ENCODE peak calls at places on chromosomes 7 and 10, in ten cellular contexts. One of them, this sample, is unnamed.

GRCh38 chr10:17406036-17406834 is 48.2 kb downstream of the ST8SIA6 start:
- DNase-seq in Calu3: no peak
- DNase-seq in ELF-1: peak
- DNase-seq in retina: no peak
- DNase-seq in upper lobe of right lung: no peak
- DNase-seq in Right ventricle myocardium inferior: no peak
- DNase-seq in ELR: no peak
- DNase-seq in activated naive CD4-positive, alpha-beta T cell treated with anti-CD3 and anti-CD28 coated beads, Interleukin-2, amount 10 ng/mL, durations not matched to agents 7 days and 5 days: no peak
- DNase-seq in HT1080: no peak
- DNase-seq in NCI-H82: no peak
- DNase-seq in this sample: no peak

GRCh38 chr10:22710139-22710745 is 4.1 kb downstream of the PIP4K2A start:
- DNase-seq in retina: no peak
- DNase-seq in upper lobe of right lung: no peak
- DNase-seq in Right ventricle myocardium inferior: no peak
- DNase-seq in ELF-1: no peak
- DNase-seq in ELR: no peak
- DNase-seq in NCI-H82: no peak
- DNase-seq in HT1080: no peak
- DNase-seq in activated naive CD4-positive, alpha-beta T cell treated with anti-CD3 and anti-CD28 coated beads, Interleukin-2, amount 10 ng/mL, durations not matched to agents 7 days and 5 days: no peak
- DNase-seq in Calu3: no peak
- DNase-seq in this sample: no peak

GRCh38 chr10:49611166-49611814 is 1.2 kb downstream of the SLC18A3 start:
- DNase-seq in NCI-H82: peak
- DNase-seq in Calu3: no peak
- DNase-seq in ELF-1: peak
- DNase-seq in Right ventricle myocardium inferior: no peak
- DNase-seq in retina: peak
- DNase-seq in upper lobe of right lung: peak
- DNase-seq in activated naive CD4-positive, alpha-beta T cell treated with anti-CD3 and anti-CD28 coated beads, Interleukin-2, amount 10 ng/mL, durations not matched to agents 7 days and 5 days: no peak
- DNase-seq in HT1080: no peak
- DNase-seq in ELR: no peak
- DNase-seq in this sample: no peak

GRCh38 chr10:4820804-4821401 is 5.1 kb upstream of the AKR1E2 start:
- DNase-seq in Right ventricle myocardium inferior: no peak
- DNase-seq in upper lobe of right lung: no peak
- DNase-seq in ELF-1: no peak
- DNase-seq in ELR: no peak
- DNase-seq in activated naive CD4-positive, alpha-beta T cell treated with anti-CD3 and anti-CD28 coated beads, Interleukin-2, amount 10 ng/mL, durations not matched to agents 7 days and 5 days: no peak
- DNase-seq in NCI-H82: no peak
- DNase-seq in retina: no peak
- DNase-seq in HT1080: no peak
- DNase-seq in Calu3: no peak
- DNase-seq in this sample: peak

GRCh38 chr7:77940647-77941046 is 142.1 kb downstream of the PHTF2 start:
- DNase-seq in HT1080: peak
- DNase-seq in Calu3: peak
- DNase-seq in Right ventricle myocardium inferior: no peak
- DNase-seq in NCI-H82: peak
- DNase-seq in retina: peak
- DNase-seq in ELR: peak
- DNase-seq in ELF-1: peak
- DNase-seq in activated naive CD4-positive, alpha-beta T cell treated with anti-CD3 and anti-CD28 coated beads, Interleukin-2, amount 10 ng/mL, durations not matched to agents 7 days and 5 days: no peak
- DNase-seq in upper lobe of right lung: no peak
- DNase-seq in this sample: no peak

GRCh38 chr10:29746080-29746797 is 111.5 kb upstream of the SVIL start:
- DNase-seq in ELR: peak
- DNase-seq in upper lobe of right lung: no peak
- DNase-seq in Calu3: no peak
- DNase-seq in retina: no peak
- DNase-seq in activated naive CD4-positive, alpha-beta T cell treated with anti-CD3 and anti-CD28 coated beads, Interleukin-2, amount 10 ng/mL, durations not matched to agents 7 days and 5 days: no peak
- DNase-seq in Right ventricle myocardium inferior: no peak
- DNase-seq in NCI-H82: peak
- DNase-seq in ELF-1: no peak
- DNase-seq in HT1080: peak
- DNase-seq in this sample: no peak

GRCh38 chr7:10934292-10934691 is 39.4 kb upstream of the PHF14 start:
- DNase-seq in NCI-H82: no peak
- DNase-seq in HT1080: no peak
- DNase-seq in upper lobe of right lung: no peak
- DNase-seq in activated naive CD4-positive, alpha-beta T cell treated with anti-CD3 and anti-CD28 coated beads, Interleukin-2, amount 10 ng/mL, durations not matched to agents 7 days and 5 days: no peak
- DNase-seq in Calu3: no peak
- DNase-seq in ELR: no peak
- DNase-seq in ELF-1: no peak
- DNase-seq in Right ventricle myocardium inferior: no peak
- DNase-seq in retina: no peak
- DNase-seq in this sample: no peak

GRCh38 chr10:124329368-124329767 is 89.4 kb downstream of the OAT start:
- DNase-seq in activated naive CD4-positive, alpha-beta T cell treated with anti-CD3 and anti-CD28 coated beads, Interleukin-2, amount 10 ng/mL, durations not matched to agents 7 days and 5 days: no peak
- DNase-seq in retina: no peak
- DNase-seq in ELR: no peak
- DNase-seq in Right ventricle myocardium inferior: no peak
- DNase-seq in HT1080: no peak
- DNase-seq in upper lobe of right lung: no peak
- DNase-seq in NCI-H82: no peak
- DNase-seq in ELF-1: no peak
- DNase-seq in Calu3: no peak
- DNase-seq in this sample: no peak

GRCh38 chr7:99219185-99219767 is 11.4 kb upstream of the KPNA7 start:
- DNase-seq in ELF-1: no peak
- DNase-seq in Right ventricle myocardium inferior: no peak
- DNase-seq in activated naive CD4-positive, alpha-beta T cell treated with anti-CD3 and anti-CD28 coated beads, Interleukin-2, amount 10 ng/mL, durations not matched to agents 7 days and 5 days: no peak
- DNase-seq in retina: no peak
- DNase-seq in HT1080: no peak
- DNase-seq in NCI-H82: no peak
- DNase-seq in upper lobe of right lung: peak
- DNase-seq in Calu3: peak
- DNase-seq in ELR: no peak
- DNase-seq in this sample: no peak

GRCh38 chr7:24665564-24666294 is 91.5 kb downstream of the GSDME start:
- DNase-seq in upper lobe of right lung: no peak
- DNase-seq in HT1080: peak
- DNase-seq in activated naive CD4-positive, alpha-beta T cell treated with anti-CD3 and anti-CD28 coated beads, Interleukin-2, amount 10 ng/mL, durations not matched to agents 7 days and 5 days: peak
- DNase-seq in Right ventricle myocardium inferior: no peak
- DNase-seq in ELF-1: peak
- DNase-seq in retina: peak
- DNase-seq in Calu3: peak
- DNase-seq in NCI-H82: peak
- DNase-seq in ELR: peak
- DNase-seq in this sample: no peak

GRCh38 chr7:23072043-23072442 is 33.5 kb upstream of the KLHL7 start:
- DNase-seq in NCI-H82: peak
- DNase-seq in upper lobe of right lung: no peak
- DNase-seq in ELF-1: no peak
- DNase-seq in Right ventricle myocardium inferior: no peak
- DNase-seq in ELR: peak
- DNase-seq in HT1080: peak
- DNase-seq in activated naive CD4-positive, alpha-beta T cell treated with anti-CD3 and anti-CD28 coated beads, Interleukin-2, amount 10 ng/mL, durations not matched to agents 7 days and 5 days: no peak
- DNase-seq in Calu3: no peak
- DNase-seq in retina: no peak
- DNase-seq in this sample: no peak

GRCh38 chr7:30585675-30586074 is 9.0 kb upstream of the GARS1 start:
- DNase-seq in NCI-H82: no peak
- DNase-seq in upper lobe of right lung: no peak
- DNase-seq in retina: no peak
- DNase-seq in activated naive CD4-positive, alpha-beta T cell treated with anti-CD3 and anti-CD28 coated beads, Interleukin-2, amount 10 ng/mL, durations not matched to agents 7 days and 5 days: no peak
- DNase-seq in HT1080: no peak
- DNase-seq in Right ventricle myocardium inferior: no peak
- DNase-seq in ELR: no peak
- DNase-seq in ELF-1: no peak
- DNase-seq in Calu3: no peak
- DNase-seq in this sample: no peak

GRCh38 chr10:73768881-73769280 is 13.0 kb upstream of the CHCHD1 start:
- DNase-seq in ELF-1: no peak
- DNase-seq in Calu3: no peak
- DNase-seq in ELR: no peak
- DNase-seq in Right ventricle myocardium inferior: no peak
- DNase-seq in retina: no peak
- DNase-seq in activated naive CD4-positive, alpha-beta T cell treated with anti-CD3 and anti-CD28 coated beads, Interleukin-2, amount 10 ng/mL, durations not matched to agents 7 days and 5 days: peak
- DNase-seq in NCI-H82: no peak
- DNase-seq in HT1080: no peak
- DNase-seq in upper lobe of right lung: no peak
- DNase-seq in this sample: no peak

This sample was measured in Right ventricle myocardium superior.